ENCODE peak calls at places on chromosomes 6 and 20, in ten cellular contexts. G is ovary, S is transverse colon, P is K562, Z is A549, Q is upper lobe of left lung, V is stomach, T is tibial nerve, J is H1, R is suprapubic skin. E is an unnamed sample.

GRCh38 chr6:100281471-100281878 is 183.2 kb downstream of the SIM1 start:
- DNase-seq in G (no peak), S (no peak), P (peak; percentile 15), Z (no peak), Q (no peak), V (no peak), T (no peak), J (peak; percentile 78), R (no peak), E (no peak)

GRCh38 chr20:62805711-62806382 is 1.2 kb downstream of the OGFR start:
- DNase-seq in G (peak; percentile 65), S (no peak), P (no peak), Z (no peak), Q (peak; percentile 81), V (no peak), T (peak; percentile 48), J (no peak), R (no peak), E (no peak)

GRCh38 chr20:63978319-63979220 is 872 bp downstream of the SAMD10 start:
- DNase-seq in G (peak; percentile 56), S (peak; percentile 90), P (peak; percentile 76), Z (no peak), Q (peak; percentile 89), V (peak; percentile 89), T (no peak), J (peak; percentile 89), R (no peak), E (peak; percentile 85)

GRCh38 chr6:119256978-119257462 is 92.5 kb downstream of the MAN1A1 start:
- DNase-seq in G (no peak), S (no peak), P (peak; percentile 55), Z (no peak), Q (no peak), V (no peak), T (no peak), J (no peak), R (no peak), E (no peak)

GRCh38 chr20:56843817-56844216 is 214.7 kb downstream of the TFAP2C start:
- DNase-seq in G (no peak), S (no peak), P (no peak), Z (peak; percentile 33), Q (no peak), V (no peak), T (no peak), J (no peak), R (no peak), E (no peak)

GRCh38 chr20:1396264-1396663 is 3.4 kb upstream of the FKBP1A start:
- DNase-seq in G (no peak), S (no peak), P (no peak), Z (no peak), Q (no peak), V (no peak), T (no peak), J (no peak), R (no peak), E (no peak)

GRCh38 chr6:2480267-2480966 is 235.0 kb upstream of the GMDS start:
- DNase-seq in G (no peak), S (no peak), P (no peak), Z (no peak), Q (no peak), V (no peak), T (no peak), J (no peak), R (no peak), E (no peak)

GRCh38 chr6:142947702-142948480 is 2.9 kb upstream of the HIVEP2 start:
- DNase-seq in G (no peak), S (no peak), P (no peak), Z (no peak), Q (no peak), V (no peak), T (no peak), J (no peak), R (no peak), E (no peak)

GRCh38 chr20:17541996-17542395 is 10.8 kb upstream of the BFSP1 start:
- DNase-seq in G (no peak), S (no peak), P (no peak), Z (no peak), Q (peak; percentile 81), V (no peak), T (no peak), J (no peak), R (no peak), E (no peak)

GRCh38 chr6:5517781-5518180 is 256.5 kb downstream of the FARS2 start:
- DNase-seq in G (no peak), S (no peak), P (no peak), Z (no peak), Q (no peak), V (no peak), T (no peak), J (no peak), R (no peak), E (no peak)

GRCh38 chr20:21232546-21233280 is 70.4 kb upstream of the XRN2 start:
- DNase-seq in G (no peak), S (no peak), P (no peak), Z (no peak), Q (no peak), V (no peak), T (no peak), J (no peak), R (no peak), E (no peak)

GRCh38 chr6:16257999-16258708 is 19.8 kb downstream of the GMPR start:
- DNase-seq in G (peak; percentile 80), S (no peak), P (peak; percentile 27), Z (no peak), Q (no peak), V (no peak), T (no peak), J (no peak), R (no peak), E (no peak)

GRCh38 chr6:137361701-137362100 is 132.5 kb downstream of the OLIG3 start:
- DNase-seq in G (no peak), S (no peak), P (no peak), Z (no peak), Q (no peak), V (no peak), T (no peak), J (no peak), R (no peak), E (no peak)

GRCh38 chr6:121881974-121882667 is 446.7 kb downstream of the GJA1 start:
- DNase-seq in G (no peak), S (no peak), P (no peak), Z (no peak), Q (no peak), V (no peak), T (no peak), J (no peak), R (no peak), E (no peak)

GRCh38 chr6:12844284-12845223 is 128.0 kb downstream of the PHACTR1 start:
- DNase-seq in G (no peak), S (no peak), P (peak; percentile 34), Z (peak; percentile 13), Q (no peak), V (no peak), T (no peak), J (no peak), R (no peak), E (no peak)

GRCh38 chr6:123997223-123997622 is 193.6 kb downstream of the NKAIN2 start:
- DNase-seq in G (no peak), S (no peak), P (no peak), Z (no peak), Q (no peak), V (no peak), T (no peak), J (no peak), R (no peak), E (no peak)

GRCh38 chr6:32082951-32083350 is 26.2 kb downstream of the TNXB start:
- DNase-seq in G (no peak), S (no peak), P (no peak), Z (peak; percentile 32), Q (peak; percentile 34), V (no peak), T (peak; percentile 79), J (no peak), R (peak; percentile 93), E (peak; percentile 90)

GRCh38 chr6:3019065-3019464 is 19.4 kb downstream of the NQO2 start:
- DNase-seq in G (no peak), S (no peak), P (no peak), Z (no peak), Q (no peak), V (no peak), T (no peak), J (no peak), R (no peak), E (no peak)

DNA sequence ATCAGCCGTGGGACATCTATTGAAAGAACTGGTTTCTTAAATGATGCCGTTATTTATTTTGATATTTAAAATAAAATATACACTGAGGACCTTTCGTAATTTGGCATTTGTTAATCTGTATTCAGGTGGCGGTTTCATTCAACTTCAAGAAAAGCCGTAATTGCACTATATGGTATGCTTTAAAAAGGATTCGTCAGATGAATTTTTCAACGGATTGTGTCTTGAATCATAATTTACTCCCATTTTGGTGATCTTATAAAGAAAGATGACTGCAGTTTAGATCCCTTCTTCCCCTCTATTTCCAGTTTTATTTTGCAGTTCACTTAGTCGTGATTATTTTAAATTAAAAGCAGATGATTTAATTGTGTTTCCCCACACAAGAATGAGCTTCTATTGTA is 761 bp downstream of the KLHL32 start:
- DNase-seq in G (no peak), S (no peak), P (no peak), Z (no peak), Q (no peak), V (no peak), T (no peak), J (no peak), R (no peak), E (no peak)
- H3K4me3 ChIP-seq in G (peak overlapping the region; percentile 69), S (peak overlapping the region; percentile 50), P (peak overlapping the region; percentile 48), Z (peak overlapping the region; percentile 55), Q (peak overlapping the region; percentile 68), V (peak overlapping the region; percentile 82), T (peak overlapping the region; percentile 71), J (peak overlapping the region; percentile 97), R (peak overlapping the region; percentile 72), E (peak overlapping the region; percentile 70)

GRCh38 chr20:14337400-14338171 is at the start of gene FLRT3:
- DNase-seq in G (peak; percentile 77), S (peak; percentile 79), P (no peak), Z (peak; percentile 97), Q (peak; percentile 89), V (peak; percentile 85), T (peak; percentile 74), J (peak; percentile 58), R (no peak), E (peak; percentile 88)
- TF ChIP-seq POLR2A in G (peak; percentile 62), S (peak; percentile 73), P (no peak), Z (peak; percentile 97), Q (no peak), V (peak; percentile 94), T (peak; percentile 58), J (no peak), R (no peak), E (peak; percentile 66)

DNA sequence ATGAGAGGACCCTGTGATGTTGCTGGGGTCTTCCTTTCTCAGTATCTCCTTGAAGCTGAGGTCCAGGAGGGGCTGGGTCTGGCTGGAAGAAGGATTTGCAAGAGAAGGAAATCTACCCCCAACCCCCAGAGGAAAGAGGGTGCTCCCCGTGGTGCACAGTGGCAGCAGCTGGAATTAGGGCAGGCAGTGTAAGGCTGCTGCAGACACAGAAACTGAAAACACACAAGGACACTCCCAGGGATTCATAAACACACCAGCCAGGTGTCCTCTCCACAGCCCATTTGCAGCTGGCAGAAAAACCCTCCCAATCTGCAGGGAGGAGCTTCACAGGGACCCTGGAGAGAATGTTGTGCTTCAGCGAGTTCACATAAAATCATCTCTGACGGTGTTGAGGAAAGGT is 297.2 kb downstream of the CDH26 start:
- DNase-seq in G (no peak), S (no peak), P (no peak), Z (no peak), Q (no peak), V (no peak), T (no peak), J (no peak), R (no peak), E (no peak)
- TF ChIP-seq EP300 in G (no peak), S (no peak), P (no peak), Z (no peak), Q (no peak), V (no peak), T (no peak), J (no peak), R (no peak), E (no peak)

GRCh38 chr20:32582659-32583580 is 2.2 kb downstream of the NOL4L start:
- DNase-seq in G (peak; percentile 61), S (peak; percentile 33), P (peak; percentile 82), Z (no peak), Q (no peak), V (no peak), T (no peak), J (peak; percentile 72), R (no peak), E (no peak)
- H3K4me3 ChIP-seq in G (peak overlapping the region; percentile 52), S (peak overlapping the region; percentile 53), P (peak overlapping the region; percentile 87), Z (peak overlapping the region; percentile 61), Q (peak overlapping the region; percentile 68), V (peak overlapping the region; percentile 83), T (peak overlapping the region; percentile 44), J (peak overlapping the region; percentile 38), R (peak overlapping the region; percentile 58), E (peak overlapping the region; percentile 65)

E was measured in sigmoid colon.